ENCODE peak calls at places on chromosomes 12 and 14, in eight cellular contexts. One of them, this sample, is unnamed.

GRCh38 chr12:56087220-56087619 is 7.3 kb downstream of the ERBB3 start:
- DNase-seq in cortex of kidney: no peak
- DNase-seq in stimulated activated CD8-positive, alpha-beta memory T cell treated with anti-CD3 and anti-CD28 coated beads, Interleukin-4, amount 100 ng/mL, for 1 hour: no peak
- DNase-seq in ascending aorta: no peak
- DNase-seq in NCI-H2081: no peak
- DNase-seq in NCI-H2171 treated with DMSO at 0.1 percent for 48 hours: no peak
- DNase-seq in COR-L47: no peak
- DNase-seq in brain pericyte: no peak
- DNase-seq in this sample: no peak

GRCh38 chr14:101791919-101792572 is 30.5 kb downstream of the PPP2R5C start:
- DNase-seq in stimulated activated CD8-positive, alpha-beta memory T cell treated with anti-CD3 and anti-CD28 coated beads, Interleukin-4, amount 100 ng/mL, for 1 hour: no peak
- DNase-seq in NCI-H2081: peak; percentile 74
- DNase-seq in cortex of kidney: no peak
- DNase-seq in ascending aorta: no peak
- DNase-seq in NCI-H2171 treated with DMSO at 0.1 percent for 48 hours: peak; percentile 79
- DNase-seq in COR-L47: peak; percentile 31
- DNase-seq in brain pericyte: no peak
- DNase-seq in this sample: no peak

GRCh38 chr14:91269076-91269991 is 24.8 kb upstream of the GPR68 start:
- DNase-seq in ascending aorta: no peak
- DNase-seq in NCI-H2171 treated with DMSO at 0.1 percent for 48 hours: no peak
- DNase-seq in NCI-H2081: no peak
- DNase-seq in stimulated activated CD8-positive, alpha-beta memory T cell treated with anti-CD3 and anti-CD28 coated beads, Interleukin-4, amount 100 ng/mL, for 1 hour: no peak
- DNase-seq in COR-L47: no peak
- DNase-seq in brain pericyte: no peak
- DNase-seq in cortex of kidney: no peak
- DNase-seq in this sample: no peak

GRCh38 chr14:85416771-85417170 is 113.2 kb upstream of the FLRT2 start:
- DNase-seq in cortex of kidney: no peak
- DNase-seq in stimulated activated CD8-positive, alpha-beta memory T cell treated with anti-CD3 and anti-CD28 coated beads, Interleukin-4, amount 100 ng/mL, for 1 hour: no peak
- DNase-seq in ascending aorta: no peak
- DNase-seq in NCI-H2081: no peak
- DNase-seq in brain pericyte: no peak
- DNase-seq in COR-L47: no peak
- DNase-seq in NCI-H2171 treated with DMSO at 0.1 percent for 48 hours: no peak
- DNase-seq in this sample: no peak

GRCh38 chr14:63781686-63782085 is 53.8 kb upstream of the SGPP1 start:
- DNase-seq in stimulated activated CD8-positive, alpha-beta memory T cell treated with anti-CD3 and anti-CD28 coated beads, Interleukin-4, amount 100 ng/mL, for 1 hour: no peak
- DNase-seq in ascending aorta: no peak
- DNase-seq in NCI-H2171 treated with DMSO at 0.1 percent for 48 hours: no peak
- DNase-seq in brain pericyte: no peak
- DNase-seq in cortex of kidney: no peak
- DNase-seq in NCI-H2081: no peak
- DNase-seq in COR-L47: no peak
- DNase-seq in this sample: no peak

GRCh38 chr12:131437706-131438210 is 273.1 kb upstream of the SFSWAP start:
- DNase-seq in NCI-H2081: no peak
- DNase-seq in NCI-H2171 treated with DMSO at 0.1 percent for 48 hours: no peak
- DNase-seq in brain pericyte: no peak
- DNase-seq in cortex of kidney: no peak
- DNase-seq in ascending aorta: no peak
- DNase-seq in stimulated activated CD8-positive, alpha-beta memory T cell treated with anti-CD3 and anti-CD28 coated beads, Interleukin-4, amount 100 ng/mL, for 1 hour: no peak
- DNase-seq in COR-L47: no peak
- DNase-seq in this sample: no peak

GRCh38 chr12:28961948-28962384 is 187.1 kb upstream of the FAR2 start:
- DNase-seq in ascending aorta: no peak
- DNase-seq in COR-L47: no peak
- DNase-seq in cortex of kidney: no peak
- DNase-seq in stimulated activated CD8-positive, alpha-beta memory T cell treated with anti-CD3 and anti-CD28 coated beads, Interleukin-4, amount 100 ng/mL, for 1 hour: no peak
- DNase-seq in brain pericyte: no peak
- DNase-seq in NCI-H2171 treated with DMSO at 0.1 percent for 48 hours: no peak
- DNase-seq in NCI-H2081: no peak
- DNase-seq in this sample: no peak

GRCh38 chr14:51554953-51555352 is 96.8 kb upstream of the FRMD6 start:
- DNase-seq in brain pericyte: no peak
- DNase-seq in NCI-H2171 treated with DMSO at 0.1 percent for 48 hours: peak; percentile 64
- DNase-seq in COR-L47: no peak
- DNase-seq in ascending aorta: no peak
- DNase-seq in stimulated activated CD8-positive, alpha-beta memory T cell treated with anti-CD3 and anti-CD28 coated beads, Interleukin-4, amount 100 ng/mL, for 1 hour: no peak
- DNase-seq in cortex of kidney: no peak
- DNase-seq in NCI-H2081: no peak
- DNase-seq in this sample: no peak

GRCh38 chr12:47636908-47637780 is 68.7 kb downstream of the RPAP3 start:
- DNase-seq in NCI-H2171 treated with DMSO at 0.1 percent for 48 hours: peak; percentile 30
- DNase-seq in ascending aorta: no peak
- DNase-seq in cortex of kidney: no peak
- DNase-seq in NCI-H2081: peak; percentile 5
- DNase-seq in brain pericyte: no peak
- DNase-seq in stimulated activated CD8-positive, alpha-beta memory T cell treated with anti-CD3 and anti-CD28 coated beads, Interleukin-4, amount 100 ng/mL, for 1 hour: no peak
- DNase-seq in COR-L47: peak; percentile 33
- DNase-seq in this sample: no peak

GRCh38 chr12:10372534-10372931 is 17.3 kb downstream of the KLRK1 start:
- DNase-seq in NCI-H2081: peak; percentile 3
- DNase-seq in cortex of kidney: no peak
- DNase-seq in NCI-H2171 treated with DMSO at 0.1 percent for 48 hours: no peak
- DNase-seq in ascending aorta: no peak
- DNase-seq in COR-L47: no peak
- DNase-seq in stimulated activated CD8-positive, alpha-beta memory T cell treated with anti-CD3 and anti-CD28 coated beads, Interleukin-4, amount 100 ng/mL, for 1 hour: no peak
- DNase-seq in brain pericyte: no peak
- DNase-seq in this sample: no peak

GRCh38 chr14:45426685-45427282 is 173.8 kb upstream of the MIS18BP1 start:
- DNase-seq in brain pericyte: no peak
- DNase-seq in stimulated activated CD8-positive, alpha-beta memory T cell treated with anti-CD3 and anti-CD28 coated beads, Interleukin-4, amount 100 ng/mL, for 1 hour: no peak
- DNase-seq in COR-L47: peak; percentile 51
- DNase-seq in ascending aorta: no peak
- DNase-seq in cortex of kidney: no peak
- DNase-seq in NCI-H2081: peak; percentile 81
- DNase-seq in NCI-H2171 treated with DMSO at 0.1 percent for 48 hours: peak; percentile 77
- DNase-seq in this sample: no peak